ENCODE peak calls at places on chromosomes 2 and 18, in ten cellular contexts. I is fibroblast of lung, L is endothelial cell of umbilical vein, W is MM.1S, V is GM23248, N is HCT116, Z is neural progenitor cell, E is H9, F is IMR-90, C is astrocyte. O is an unnamed sample. For H4K20me1, the result is how much of the 10 kb centered on the place peaks cover.

GRCh38 chr2:59190518-59190917 is 949.4 kb upstream of the FANCL start:
- DNase-seq in V (no peak), W (no peak), L (no peak), C (no peak), E (no peak), N (no peak), Z (no peak), F (no peak), I (no peak), O (no peak)

GRCh38 chr18:8549254-8549653 is 60.0 kb upstream of the RAB12 start:
- DNase-seq in Z (no peak), N (no peak), W (no peak), I (no peak), V (no peak), L (no peak), F (no peak), C (no peak), E (no peak), O (no peak)

GRCh38 chr2:163778045-163778753 is 42.4 kb upstream of the FIGN start:
- DNase-seq in Z (no peak), I (peak), L (peak), F (peak), N (peak), E (no peak), W (no peak), C (peak), V (peak), O (peak)

GRCh38 chr18:46609048-46609447 is 48.0 kb downstream of the LOXHD1 start:
- DNase-seq in I (no peak), L (no peak), Z (no peak), F (no peak), W (peak), V (no peak), C (no peak), N (no peak), E (no peak), O (no peak)

GRCh38 chr2:224901121-224901676 is 141.1 kb downstream of the DOCK10 start:
- DNase-seq in V (no peak), E (no peak), C (no peak), L (no peak), W (no peak), I (no peak), F (no peak), Z (no peak), N (no peak), O (no peak)

GRCh38 chr18:62211323-62211828 is 24.3 kb downstream of the RELCH start:
- DNase-seq in C (no peak), Z (no peak), F (no peak), V (no peak), E (no peak), N (no peak), W (no peak), L (no peak), I (no peak), O (no peak)

GRCh38 chr2:178241852-178242551 is 47.7 kb downstream of the OSBPL6 start:
- DNase-seq in N (peak), Z (no peak), W (no peak), L (peak), C (peak), V (peak), I (peak), E (no peak), F (peak), O (peak)

GRCh38 chr18:76384114-76384790 is 110.8 kb downstream of the ZNF516 start:
- DNase-seq in W (no peak), C (no peak), F (no peak), N (no peak), L (no peak), Z (no peak), I (no peak), V (no peak), E (no peak), O (no peak)

GRCh38 chr18:45213040-45213333 is 402.3 kb upstream of the SLC14A2 start:
- DNase-seq in E (no peak), V (no peak), Z (no peak), L (no peak), F (no peak), C (no peak), N (no peak), W (no peak), I (no peak), O (no peak)

GRCh38 chr2:150710916-150711315 is 223.4 kb upstream of the RND3 start:
- DNase-seq in F (no peak), L (no peak), C (no peak), W (no peak), V (no peak), E (no peak), Z (no peak), I (no peak), N (no peak), O (no peak)

GRCh38 chr2:223599646-223600009 is 2.5 kb downstream of the SCG2 start:
- DNase-seq in F (no peak), L (no peak), W (no peak), N (no peak), I (peak), Z (no peak), C (peak), E (no peak), V (no peak), O (no peak)

GRCh38 chr2:173064231-173064805 is 11.3 kb upstream of the MAP3K20 start:
- DNase-seq in F (peak), I (no peak), N (no peak), W (no peak), L (no peak), E (no peak), Z (no peak), V (peak), C (no peak), O (no peak)

GRCh38 chr2:215755651-215756350 is 257.6 kb downstream of the MREG start:
- DNase-seq in V (peak), L (no peak), I (peak), Z (no peak), F (no peak), W (no peak), N (no peak), C (no peak), E (no peak), O (no peak)

GRCh38 chr2:1224901-1225300 is 188.4 kb upstream of the TPO start:
- DNase-seq in N (no peak), C (no peak), Z (no peak), W (no peak), F (no peak), I (no peak), L (no peak), V (no peak), E (no peak), O (no peak)

GRCh38 chr2:236538242-236538641 is 31.4 kb upstream of the ACKR3 start:
- DNase-seq in L (no peak), N (no peak), C (no peak), I (no peak), F (no peak), Z (no peak), E (no peak), V (no peak), W (peak), O (no peak)

GRCh38 chr18:25164837-25165791 is 186.9 kb downstream of the ZNF521 start:
- DNase-seq in F (peak), W (peak), V (peak), E (no peak), L (peak), C (peak), N (no peak), I (peak), Z (no peak), O (no peak)

GRCh38 chr18:76490040-76490439 is 5.0 kb downstream of the ZNF516 start:
- DNase-seq in F (no peak), V (no peak), N (no peak), Z (no peak), C (peak), I (peak), E (no peak), L (no peak), W (no peak), O (no peak)

GRCh38 chr2:101151141-101151858 is at the start of gene TBC1D8:
- DNase-seq in E (peak), L (peak), Z (peak), W (peak), V (peak), C (peak), F (peak), I (peak), N (peak), O (no peak)

GRCh38 chr2:236968101-236968886 is 117.4 kb upstream of the COPS8 start:
- DNase-seq in W (no peak), E (no peak), N (no peak), F (no peak), C (no peak), V (no peak), L (no peak), I (no peak), Z (no peak), O (no peak)

GRCh38 chr2:28589746-28590463 is 94.0 kb downstream of the PLB1 start:
- DNase-seq in F (no peak), V (no peak), C (no peak), L (no peak), E (no peak), I (no peak), N (no peak), Z (no peak), W (no peak), O (no peak)

GRCh38 chr2:177172034-177172880 is 40.3 kb upstream of the HNRNPA3 start:
- DNase-seq in Z (no peak), C (peak), I (peak), E (no peak), V (peak), W (no peak), L (peak), N (peak), F (peak), O (peak)

GRCh38 chr2:163736433-163737168 is 793 bp upstream of the FIGN start:
- DNase-seq in I (peak), C (no peak), W (peak), F (no peak), Z (peak), L (peak), V (peak), N (no peak), E (peak), O (no peak)

GRCh38 chr18:75408554-75409506 is 18.7 kb downstream of the SMIM21 start:
- DNase-seq in E (no peak), L (peak), F (peak), Z (no peak), V (peak), C (peak), N (peak), W (no peak), I (peak), O (peak)

GRCh38 chr18:26566874-26567273 is 18.5 kb upstream of the KCTD1 start:
- DNase-seq in E (no peak), W (no peak), L (no peak), Z (peak), C (no peak), F (no peak), N (no peak), I (no peak), V (no peak), O (no peak)

GRCh38 chr18:26071725-26072124 is 18.7 kb downstream of the SS18 start:
- DNase-seq in C (no peak), E (no peak), N (no peak), W (no peak), L (no peak), F (no peak), I (peak), V (no peak), Z (no peak), O (no peak)

GRCh38 chr2:228181098-228182019 is at the start of gene SPHKAP:
- DNase-seq in L (no peak), C (no peak), I (no peak), V (peak), N (no peak), E (peak), Z (peak), F (no peak), W (no peak), O (no peak)

GRCh38 chr2:226057365-226057764 is 657.9 kb downstream of the NYAP2 start:
- DNase-seq in C (no peak), N (no peak), E (no peak), F (no peak), Z (no peak), V (no peak), W (no peak), I (no peak), L (no peak), O (no peak)

GRCh38 chr2:96821113-96821512 is 5.0 kb downstream of the CNNM3 start:
- DNase-seq in V (no peak), C (no peak), I (no peak), N (no peak), F (no peak), E (no peak), W (no peak), Z (no peak), L (no peak), O (no peak)

GRCh38 chr2:134662751-134663150 is 56.0 kb downstream of the TMEM163 start:
- DNase-seq in N (no peak), E (no peak), Z (no peak), V (no peak), F (no peak), C (no peak), W (no peak), I (no peak), L (no peak), O (no peak)

GRCh38 chr18:32271649-32272324 is 81.9 kb downstream of the MEP1B start:
- DNase-seq in I (peak), Z (peak), V (peak), F (peak), L (peak), E (no peak), W (peak), N (peak), C (peak), O (no peak)

GRCh38 chr2:192286093-192286701 is 91.5 kb upstream of the TMEFF2 start:
- DNase-seq in V (peak), I (peak), Z (peak), W (peak), C (peak), L (peak), N (peak), F (peak), E (no peak), O (no peak)

GRCh38 chr2:179297922-179298321 is 33.3 kb upstream of the SESTD1 start:
- DNase-seq in L (no peak), W (no peak), Z (no peak), C (no peak), F (no peak), N (no peak), V (peak), I (no peak), E (no peak), O (no peak)

GRCh38 chr2:65300134-65300771 is 72.6 kb downstream of the ACTR2 start:
- DNase-seq in C (peak), Z (no peak), E (no peak), F (peak), N (no peak), L (no peak), I (peak), W (no peak), V (peak), O (no peak)

GRCh38 chr2:135299656-135300244 is 231.3 kb downstream of the ZRANB3 start:
- DNase-seq in F (peak), N (no peak), I (peak), C (peak), E (no peak), V (peak), L (peak), Z (no peak), W (no peak), O (no peak)

GRCh38 chr2:202118168-202118567 is 45.1 kb downstream of the KIAA2012 start:
- DNase-seq in E (no peak), Z (no peak), L (peak), C (no peak), V (no peak), F (peak), W (no peak), I (no peak), N (no peak), O (no peak)

GRCh38 chr18:39371996-39372395 is 1806.4 kb upstream of the CELF4 start:
- DNase-seq in I (no peak), L (no peak), E (no peak), F (no peak), N (no peak), W (no peak), V (no peak), C (no peak), Z (no peak), O (no peak)

GRCh38 chr18:9103488-9103887 is 989 bp downstream of the NDUFV2 start:
- DNase-seq in W (peak), C (no peak), Z (no peak), E (no peak), I (no peak), L (peak), F (peak), V (peak), N (no peak), O (no peak)

GRCh38 chr2:167945660-167946366 is 301.6 kb downstream of the STK39 start:
- DNase-seq in Z (peak), F (no peak), C (no peak), E (no peak), V (no peak), L (no peak), I (no peak), W (no peak), N (no peak), O (no peak)

GRCh38 chr2:177273456-177273855 is 8.9 kb upstream of the NFE2L2 start:
- DNase-seq in L (no peak), E (no peak), F (no peak), I (peak), W (no peak), N (no peak), Z (no peak), C (peak), V (peak), O (no peak)

GRCh38 chr2:213279961-213280360 is 4.3 kb upstream of the SPAG16 start:
- DNase-seq in V (peak), W (no peak), C (no peak), F (no peak), N (no peak), I (no peak), E (no peak), Z (no peak), L (no peak), O (no peak)

GRCh38 chr2:213281156-213281555 is 3.1 kb upstream of the SPAG16 start:
- DNase-seq in E (no peak), L (no peak), N (no peak), C (peak), W (no peak), V (peak), I (peak), F (peak), Z (no peak), O (no peak)

GRCh38 chr2:213284105-213285090 is at the start of gene SPAG16:
- DNase-seq in I (peak), E (peak), Z (peak), N (no peak), F (peak), V (peak), C (peak), L (peak), W (peak), O (peak)

GRCh38 chr2:213288913-213289700 is 4.8 kb downstream of the SPAG16 start:
- DNase-seq in C (peak), E (no peak), V (peak), N (no peak), W (no peak), L (no peak), F (peak), Z (no peak), I (peak), O (no peak)

GRCh38 chr2:213285404-213285803 is 1.1 kb downstream of the SPAG16 start:
- DNase-seq in L (no peak), V (no peak), F (no peak), Z (no peak), E (no peak), N (no peak), C (no peak), I (no peak), W (no peak), O (no peak)
- H3K9ac ChIP-seq in L (peak), V (peak), F (peak), Z (peak), E (no peak), N (no peak), C (peak), I (no peak), W (no peak), O (peak)

GRCh38 chr2:94984964-94985575 is 40.4 kb upstream of the MAL start:
- DNase-seq in L (no peak), C (no peak), E (no peak), F (no peak), N (no peak), I (no peak), W (no peak), V (no peak), Z (no peak), O (no peak)
- H4K20me1 ChIP-seq in L (under half), C (under half), E (under half), F (under half), N (under half), I (under half), W (under half), V (under half), Z (under half), O (under half)

GRCh38 chr2:29848566-29849310 is 72.6 kb downstream of the ALK start:
- DNase-seq in L (no peak), V (no peak), F (no peak), Z (no peak), W (no peak), E (no peak), I (no peak), N (no peak), C (no peak), O (no peak)
- H3K9ac ChIP-seq in L (no peak), V (no peak), F (no peak), Z (no peak), W (no peak), E (no peak), I (no peak), N (no peak), C (no peak), O (no peak)

GRCh38 chr2:241267249-241268067 is 48.0 kb downstream of the HDLBP start:
- DNase-seq in I (no peak), C (no peak), Z (no peak), L (no peak), N (no peak), F (no peak), E (peak), V (no peak), W (no peak), O (no peak)
- H4K20me1 ChIP-seq in I (under half), C (half or more), Z (half or more), L (under half), N (under half), F (half or more), E (under half), V (under half), W (under half), O (under half)

GRCh38 chr2:238895901-238896600 is 48.2 kb downstream of the TWIST2 start:
- DNase-seq in N (no peak), F (peak), V (peak), E (peak), W (no peak), Z (peak), L (peak), I (peak), C (peak), O (no peak)
- H3K9ac ChIP-seq in N (peak), F (no peak), V (peak), E (no peak), W (no peak), Z (no peak), L (no peak), I (peak), C (peak), O (no peak)

GRCh38 chr18:58227361-58227930 is 183.4 kb downstream of the NEDD4L start:
- DNase-seq in C (no peak), I (no peak), N (no peak), L (no peak), V (no peak), E (no peak), F (no peak), W (no peak), Z (peak), O (no peak)
- H4K20me1 ChIP-seq in C (half or more), I (under half), N (under half), L (under half), V (under half), E (under half), F (under half), W (under half), Z (under half), O (under half)

GRCh38 chr2:120948662-120949011 is 213.0 kb downstream of the GLI2 start:
- DNase-seq in Z (no peak), V (no peak), N (no peak), C (no peak), I (no peak), E (no peak), L (no peak), F (no peak), W (no peak), O (no peak)

GRCh38 chr2:120951701-120952100 is 216.0 kb downstream of the GLI2 start:
- DNase-seq in L (no peak), I (no peak), E (no peak), Z (no peak), W (no peak), V (no peak), F (no peak), N (no peak), C (no peak), O (no peak)

GRCh38 chr2:120947982-120948661 is 212.5 kb downstream of the GLI2 start:
- DNase-seq in Z (no peak), C (no peak), F (no peak), E (no peak), N (no peak), V (no peak), I (no peak), L (no peak), W (no peak), O (no peak)

GRCh38 chr2:120949027-120949956 is 213.6 kb downstream of the GLI2 start:
- DNase-seq in N (no peak), W (no peak), I (no peak), L (peak), V (peak), E (no peak), C (no peak), Z (no peak), F (no peak), O (no peak)

GRCh38 chr2:120949957-120950590 is 214.4 kb downstream of the GLI2 start:
- DNase-seq in W (no peak), N (no peak), I (peak), V (peak), E (no peak), F (peak), C (peak), L (no peak), Z (no peak), O (no peak)
- H3K9ac ChIP-seq in W (no peak), N (no peak), I (no peak), V (no peak), E (no peak), F (no peak), C (no peak), L (no peak), Z (no peak), O (no peak)

GRCh38 chr2:217970206-217970605 is 32.6 kb downstream of the TNS1 start:
- DNase-seq in L (no peak), N (no peak), F (peak), C (no peak), Z (no peak), V (peak), I (no peak), E (no peak), W (no peak), O (no peak)
- H4K20me1 ChIP-seq in L (under half), N (under half), F (under half), C (under half), Z (under half), V (under half), I (under half), E (under half), W (under half), O (under half)